ENCODE peak calls at places on chromosome 7, in five cellular contexts. One of them, this sample, is unnamed.

GRCh38 chr7:76403780-76404494 is 5.6 kb downstream of the SSC4D start:
- DNase-seq in AG04449: no peak
- DNase-seq in neural crest cell: no peak
- DNase-seq in breast epithelium: no peak
- DNase-seq in WERI-Rb-1: no peak
- DNase-seq in this sample: no peak

GRCh38 chr7:129773328-129773731 is 161.8 kb downstream of the NRF1 start:
- DNase-seq in AG04449: no peak
- DNase-seq in neural crest cell: no peak
- DNase-seq in breast epithelium: no peak
- DNase-seq in WERI-Rb-1: no peak
- DNase-seq in this sample: no peak

GRCh38 chr7:105439174-105439893 is 50.6 kb upstream of the SRPK2 start:
- DNase-seq in AG04449: peak; percentile 76
- DNase-seq in neural crest cell: no peak
- DNase-seq in breast epithelium: no peak
- DNase-seq in WERI-Rb-1: no peak
- DNase-seq in this sample: no peak

GRCh38 chr7:158576050-158576762 is 11.4 kb downstream of the PTPRN2 start:
- DNase-seq in AG04449: no peak
- DNase-seq in neural crest cell: no peak
- DNase-seq in breast epithelium: no peak
- DNase-seq in WERI-Rb-1: no peak
- DNase-seq in this sample: no peak

GRCh38 chr7:49001610-49002033 is 77.3 kb downstream of the CDC14C start:
- DNase-seq in AG04449: no peak
- DNase-seq in neural crest cell: peak; percentile 35
- DNase-seq in breast epithelium: no peak
- DNase-seq in WERI-Rb-1: peak; percentile 75
- DNase-seq in this sample: no peak

GRCh38 chr7:148661471-148661870 is 37.2 kb upstream of the CUL1 start:
- DNase-seq in AG04449: no peak
- DNase-seq in neural crest cell: no peak
- DNase-seq in breast epithelium: no peak
- DNase-seq in WERI-Rb-1: no peak
- DNase-seq in this sample: no peak

GRCh38 chr7:46152671-46153070 is 231.6 kb upstream of the IGFBP3 start:
- DNase-seq in AG04449: no peak
- DNase-seq in neural crest cell: no peak
- DNase-seq in breast epithelium: no peak
- DNase-seq in WERI-Rb-1: no peak
- DNase-seq in this sample: no peak

GRCh38 chr7:3955751-3956696 is 655.0 kb downstream of the SDK1 start:
- DNase-seq in AG04449: no peak
- DNase-seq in neural crest cell: no peak
- DNase-seq in breast epithelium: no peak
- DNase-seq in WERI-Rb-1: no peak
- DNase-seq in this sample: no peak

GRCh38 chr7:30522163-30522562 is 17.5 kb upstream of the GGCT start:
- DNase-seq in AG04449: no peak
- DNase-seq in neural crest cell: no peak
- DNase-seq in breast epithelium: no peak
- DNase-seq in WERI-Rb-1: no peak
- DNase-seq in this sample: no peak

GRCh38 chr7:81414411-81414810 is 355.4 kb downstream of the HGF start:
- DNase-seq in AG04449: no peak
- DNase-seq in neural crest cell: no peak
- DNase-seq in breast epithelium: no peak
- DNase-seq in WERI-Rb-1: no peak
- DNase-seq in this sample: no peak

GRCh38 chr7:19899517-19899916 is 126.1 kb upstream of the TMEM196 start:
- DNase-seq in AG04449: no peak
- DNase-seq in neural crest cell: no peak
- DNase-seq in breast epithelium: no peak
- DNase-seq in WERI-Rb-1: no peak
- DNase-seq in this sample: no peak

GRCh38 chr7:29177963-29178612 is 16.5 kb upstream of the CHN2 start:
- DNase-seq in AG04449: no peak
- DNase-seq in neural crest cell: no peak
- DNase-seq in breast epithelium: no peak
- DNase-seq in WERI-Rb-1: no peak
- DNase-seq in this sample: no peak

GRCh38 chr7:23654508-23654907 is 25.5 kb upstream of the FAM221A start:
- DNase-seq in AG04449: no peak
- DNase-seq in neural crest cell: no peak
- DNase-seq in breast epithelium: no peak
- DNase-seq in WERI-Rb-1: peak; percentile 59
- DNase-seq in this sample: no peak
- TF ChIP-seq CTCF in AG04449: no peak
- TF ChIP-seq CTCF in neural crest cell: peak; percentile 40
- TF ChIP-seq CTCF in breast epithelium: no peak
- TF ChIP-seq CTCF in WERI-Rb-1: peak; percentile 66
- TF ChIP-seq CTCF in this sample: no peak

DNA sequence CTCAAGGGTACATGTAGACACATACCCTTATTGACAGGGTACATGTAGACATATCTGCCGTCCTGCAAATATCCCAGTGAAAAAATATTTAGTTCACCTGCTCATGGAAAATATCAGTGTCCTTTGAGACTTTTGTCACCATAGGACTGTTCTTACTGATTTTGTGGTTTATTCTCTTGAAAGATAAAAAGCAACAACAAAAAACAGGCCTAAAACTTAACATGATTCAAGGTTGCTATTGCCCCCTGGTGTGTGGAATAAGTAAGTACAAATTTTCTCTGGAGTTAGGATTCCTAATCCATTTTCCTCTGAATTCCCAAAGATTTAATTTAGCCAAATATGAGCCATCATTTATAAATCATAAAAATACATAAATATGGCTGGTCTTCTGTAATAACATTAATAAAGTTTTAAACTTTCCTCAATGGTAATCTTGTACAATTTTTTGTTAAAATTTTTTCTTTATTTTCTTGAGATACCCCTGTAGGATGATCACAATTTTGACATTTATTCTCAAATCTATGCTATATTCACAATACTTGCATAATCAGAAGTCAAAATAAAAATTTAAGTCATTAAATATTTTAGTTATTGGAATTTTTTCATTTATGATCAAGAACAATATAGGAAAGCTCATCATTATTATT is 741.4 kb upstream of the POT1 start:
- DNase-seq in AG04449: no peak
- DNase-seq in neural crest cell: no peak
- DNase-seq in breast epithelium: no peak
- DNase-seq in WERI-Rb-1: no peak
- DNase-seq in this sample: no peak
- TF ChIP-seq CTCF in AG04449: peak; percentile 1
- TF ChIP-seq CTCF in neural crest cell: peak; percentile 88
- TF ChIP-seq CTCF in breast epithelium: peak; percentile 26
- TF ChIP-seq CTCF in WERI-Rb-1: peak; percentile 33
- TF ChIP-seq CTCF in this sample: no peak

GRCh38 chr7:22732556-22733126 is 5.6 kb downstream of the IL6 start:
- DNase-seq in AG04449: no peak
- DNase-seq in neural crest cell: no peak
- DNase-seq in breast epithelium: no peak
- DNase-seq in WERI-Rb-1: no peak
- DNase-seq in this sample: no peak
- TF ChIP-seq CTCF in AG04449: peak; percentile 24
- TF ChIP-seq CTCF in neural crest cell: no peak
- TF ChIP-seq CTCF in breast epithelium: no peak
- TF ChIP-seq CTCF in WERI-Rb-1: peak; percentile 5
- TF ChIP-seq CTCF in this sample: no peak

DNA sequence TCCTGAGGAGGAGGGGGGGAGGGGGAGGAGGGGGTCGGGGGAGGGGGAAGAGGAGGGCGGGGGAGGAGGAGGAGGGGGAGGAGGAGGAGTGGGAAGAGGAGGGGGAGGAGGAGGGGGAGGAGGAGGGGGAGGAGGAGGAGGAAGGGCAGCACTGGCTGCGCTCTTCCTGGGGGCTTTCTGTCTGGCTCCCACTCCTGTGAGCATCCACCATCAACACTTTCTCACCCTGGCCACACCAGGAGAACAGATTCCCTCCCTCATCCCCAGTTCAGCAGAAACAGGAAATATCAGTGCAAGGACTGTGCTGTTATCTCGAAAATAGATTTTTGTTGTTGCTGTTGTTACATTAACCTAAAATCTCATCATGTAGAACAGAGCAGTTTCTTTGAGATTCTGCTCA is 530.5 kb downstream of the ACTR3B start:
- DNase-seq in AG04449: no peak
- DNase-seq in neural crest cell: no peak
- DNase-seq in breast epithelium: no peak
- DNase-seq in WERI-Rb-1: no peak
- DNase-seq in this sample: no peak
- TF ChIP-seq CTCF in AG04449: no peak
- TF ChIP-seq CTCF in neural crest cell: no peak
- TF ChIP-seq CTCF in breast epithelium: no peak
- TF ChIP-seq CTCF in WERI-Rb-1: no peak
- TF ChIP-seq CTCF in this sample: no peak

DNA sequence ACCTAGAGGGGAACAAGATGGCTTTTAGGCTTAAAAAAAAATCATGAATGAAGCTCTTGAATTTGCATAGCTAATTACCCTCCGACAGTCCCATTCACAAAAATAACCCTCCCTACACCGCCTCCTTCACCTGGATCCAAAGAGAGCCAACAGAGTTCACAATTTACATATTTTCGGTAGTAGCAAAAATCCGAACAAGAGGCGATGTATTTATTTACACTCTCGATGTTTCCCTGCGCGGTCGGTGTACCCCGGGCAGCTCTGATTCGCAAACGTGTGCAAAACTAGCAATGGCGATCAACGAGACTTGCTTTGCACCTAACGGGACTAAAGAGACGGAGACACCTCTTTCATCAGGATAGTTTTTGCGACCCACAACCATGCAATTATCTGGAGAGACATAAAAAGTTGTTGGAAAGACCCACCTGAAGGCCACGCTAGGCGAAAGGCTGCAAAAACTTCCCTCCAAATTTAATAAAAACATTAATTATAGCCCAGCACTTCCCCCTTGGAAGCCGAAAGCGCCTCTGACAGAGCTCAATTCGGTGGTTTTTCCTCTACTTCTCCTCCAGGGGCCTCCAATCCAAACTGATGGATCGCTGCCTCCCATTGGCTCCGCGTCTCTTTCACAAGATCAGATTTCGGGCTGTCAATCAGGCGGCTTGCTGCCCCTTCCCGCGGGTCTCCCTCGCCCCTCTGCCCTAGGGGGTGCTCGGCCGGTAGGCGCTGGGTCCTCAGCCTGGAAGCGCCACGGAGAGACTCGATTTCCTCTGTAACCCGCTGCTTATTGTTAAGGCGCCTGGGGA is at the start of gene ETV1:
- DNase-seq in AG04449: no peak
- DNase-seq in neural crest cell: peak; percentile 75
- DNase-seq in breast epithelium: no peak
- DNase-seq in WERI-Rb-1: peak; percentile 75
- DNase-seq in this sample: no peak
- TF ChIP-seq CTCF in AG04449: peak; percentile 40
- TF ChIP-seq CTCF in neural crest cell: peak; percentile 49
- TF ChIP-seq CTCF in breast epithelium: no peak
- TF ChIP-seq CTCF in WERI-Rb-1: peak; percentile 49
- TF ChIP-seq CTCF in this sample: no peak

This sample was measured in activated B cell treated with CpG ODN at 0.5 μM for 24 hours.